ENCODE peak calls at places on chromosomes 5 and 9, in nine cellular contexts. X is esophagus squamous epithelium; O is Caco-2; D is pancreas; T is ovary; V is CD8-positive, alpha-beta memory T cell; F is H1; L is cardiac muscle cell; G is lower lobe of right lung. J is an unnamed sample. For H3K4me1 and H3K36me3, the result is how much of the 10 kb centered on the place peaks cover.

GRCh38 chr5:132102101-132102701 is 28.6 kb downstream of the CSF2 start:
- DNase-seq in T (no peak), X (no peak), O (no peak), D (no peak), G (no peak), L (peak), F (no peak), V (peak), J (no peak)

GRCh38 chr5:43038523-43038989 is 1.6 kb downstream of the ANXA2R start:
- DNase-seq in F (no peak), V (peak), T (no peak), L (no peak), D (no peak), O (no peak), X (no peak), G (no peak), J (no peak)

GRCh38 chr5:147876141-147876540 is 2.4 kb upstream of the SCGB3A2 start:
- DNase-seq in G (no peak), L (no peak), T (no peak), O (no peak), X (no peak), F (no peak), V (no peak), D (no peak), J (no peak)

GRCh38 chr9:19551124-19551929 is 142.5 kb downstream of the ACER2 start:
- DNase-seq in T (no peak), F (no peak), X (no peak), D (no peak), L (peak), G (no peak), V (no peak), O (no peak), J (no peak)

GRCh38 chr9:137604345-137605145 is 941 bp upstream of the ARRDC1 start:
- DNase-seq in X (no peak), V (peak), G (peak), T (no peak), F (no peak), D (no peak), L (peak), O (no peak), J (no peak)

GRCh38 chr9:136928591-136928990 is 15.9 kb downstream of the FBXW5 start:
- DNase-seq in G (no peak), T (no peak), F (no peak), X (no peak), V (no peak), D (no peak), L (no peak), O (no peak), J (no peak)

GRCh38 chr5:33223563-33224305 is 217.0 kb upstream of the TARS1 start:
- DNase-seq in O (no peak), G (no peak), D (no peak), T (no peak), X (no peak), F (no peak), L (no peak), V (no peak), J (no peak)

GRCh38 chr9:88730780-88731179 is 195.8 kb downstream of the NXNL2 start:
- DNase-seq in L (no peak), D (no peak), T (no peak), O (no peak), V (no peak), F (no peak), X (no peak), G (no peak), J (no peak)

GRCh38 chr9:116368680-116369079 is 215.1 kb downstream of the PAPPA start:
- DNase-seq in F (no peak), D (no peak), X (no peak), O (no peak), T (no peak), V (no peak), L (no peak), G (no peak), J (no peak)

GRCh38 chr9:5851445-5851844 is 18.5 kb upstream of the ERMP1 start:
- DNase-seq in D (no peak), T (no peak), L (no peak), V (no peak), X (no peak), F (no peak), O (no peak), G (no peak), J (no peak)

GRCh38 chr9:121636411-121636865 is 15.0 kb upstream of the DAB2IP start:
- DNase-seq in X (no peak), O (no peak), D (no peak), G (no peak), F (no peak), V (no peak), T (no peak), L (no peak), J (no peak)

GRCh38 chr9:135468866-135469521 is 10.6 kb upstream of the PPP1R26 start:
- DNase-seq in G (no peak), T (no peak), V (no peak), O (peak), F (no peak), D (peak), L (no peak), X (no peak), J (peak)

GRCh38 chr5:177416334-177416733 is 7.0 kb upstream of the F12 start:
- DNase-seq in O (no peak), V (no peak), F (no peak), L (no peak), G (peak), X (no peak), D (no peak), T (peak), J (no peak)

GRCh38 chr9:98575379-98576346 is 133.1 kb downstream of the GABBR2 start:
- DNase-seq in F (no peak), X (no peak), G (no peak), V (no peak), L (no peak), T (no peak), D (no peak), O (no peak), J (no peak)

GRCh38 chr5:67516959-67517358 is 320.4 kb upstream of the CD180 start:
- DNase-seq in X (no peak), O (no peak), F (no peak), D (no peak), T (no peak), G (no peak), L (peak), V (no peak), J (no peak)

GRCh38 chr5:121741156-121741555 is 110.5 kb upstream of the FTMT start:
- DNase-seq in T (no peak), F (no peak), G (no peak), O (no peak), L (no peak), V (no peak), X (no peak), D (no peak), J (no peak)

GRCh38 chr9:97109194-97109811 is 70.4 kb upstream of the CTSV start:
- DNase-seq in X (no peak), T (no peak), F (peak), V (no peak), O (peak), L (peak), D (no peak), G (no peak), J (peak)

GRCh38 chr5:147821791-147822190 is 9.7 kb downstream of the SPINK1 start:
- DNase-seq in O (no peak), L (no peak), T (no peak), D (no peak), V (no peak), F (no peak), G (no peak), X (no peak), J (no peak)

GRCh38 chr5:10498350-10498749 is 56.7 kb downstream of the ROPN1L start:
- DNase-seq in O (no peak), V (no peak), X (no peak), D (no peak), T (no peak), G (no peak), F (no peak), L (no peak), J (no peak)

GRCh38 chr9:104200456-104200994 is 106.4 kb downstream of the SMC2 start:
- DNase-seq in D (peak), L (no peak), G (no peak), V (no peak), X (no peak), F (no peak), T (no peak), O (no peak), J (no peak)

GRCh38 chr9:108270041-108270440 is 585.7 kb downstream of the ACTL7B start:
- DNase-seq in D (no peak), T (no peak), V (no peak), O (no peak), L (no peak), F (no peak), X (no peak), G (no peak), J (no peak)

GRCh38 chr5:9207820-9208418 is 338.0 kb downstream of the SEMA5A start:
- DNase-seq in X (no peak), V (no peak), O (no peak), L (peak), T (no peak), D (no peak), F (no peak), G (no peak), J (peak)

GRCh38 chr5:78731884-78732283 is 83.3 kb upstream of the LHFPL2 start:
- DNase-seq in D (no peak), G (no peak), V (no peak), F (no peak), O (no peak), T (no peak), L (no peak), X (no peak), J (no peak)

GRCh38 chr5:172777381-172778222 is 6.6 kb upstream of the DUSP1 start:
- DNase-seq in F (no peak), X (peak), G (peak), T (peak), V (peak), D (no peak), L (no peak), O (peak), J (peak)

GRCh38 chr5:132428147-132428482 is 58.6 kb downstream of the SLC22A5 start:
- DNase-seq in L (no peak), F (no peak), V (no peak), D (no peak), T (no peak), X (no peak), G (no peak), O (no peak), J (peak)

GRCh38 chr9:107683566-107683965 is 194.0 kb upstream of the KLF4 start:
- DNase-seq in L (no peak), O (no peak), V (no peak), D (no peak), X (no peak), F (no peak), T (no peak), G (no peak), J (no peak)

GRCh38 chr9:93196095-93197055 is 12.4 kb downstream of the WNK2 start:
- DNase-seq in T (no peak), G (peak), V (no peak), X (no peak), L (no peak), D (peak), O (no peak), F (no peak), J (no peak)
- H3K4me1 ChIP-seq in T (under half), G (under half), V (under half), X (under half), L (under half), D (under half), O (under half), F (under half), J (under half)

DNA sequence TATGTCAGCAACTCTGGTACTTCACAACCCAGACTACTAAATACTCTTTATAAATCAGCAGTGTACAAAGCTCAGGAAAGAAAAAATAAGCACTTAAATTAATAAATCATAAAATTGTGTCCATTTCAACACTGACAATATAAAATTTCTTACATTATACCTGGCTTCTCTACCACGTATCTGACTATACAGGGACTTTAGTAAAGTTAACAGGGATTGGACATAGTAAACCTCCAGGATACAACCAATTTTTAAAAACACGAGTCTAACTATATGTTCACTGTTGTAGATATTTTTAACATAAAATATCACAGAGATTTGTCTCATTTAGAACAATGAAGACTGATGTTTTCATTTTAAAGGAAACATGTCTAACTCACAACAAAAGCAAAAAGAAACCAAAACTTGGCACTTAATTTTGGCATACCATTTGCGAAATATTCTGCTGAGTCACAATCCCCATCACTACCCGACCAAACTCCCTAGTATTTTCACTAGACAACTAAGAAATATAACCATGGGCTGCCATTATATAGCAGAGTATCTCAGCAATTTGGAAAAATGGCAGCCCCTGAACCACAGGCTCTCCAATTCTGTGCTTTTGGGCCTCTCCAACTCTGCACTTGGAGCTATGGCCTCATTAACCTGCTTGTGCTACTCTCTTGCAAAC is 14.4 kb downstream of the FAM169A start:
- DNase-seq in G (no peak), O (no peak), X (no peak), T (no peak), L (no peak), D (no peak), V (no peak), F (no peak), J (no peak)
- H3K4me3 ChIP-seq in G (peak), O (no peak), X (peak), T (no peak), L (no peak), D (no peak), V (no peak), F (no peak), J (no peak)

DNA sequence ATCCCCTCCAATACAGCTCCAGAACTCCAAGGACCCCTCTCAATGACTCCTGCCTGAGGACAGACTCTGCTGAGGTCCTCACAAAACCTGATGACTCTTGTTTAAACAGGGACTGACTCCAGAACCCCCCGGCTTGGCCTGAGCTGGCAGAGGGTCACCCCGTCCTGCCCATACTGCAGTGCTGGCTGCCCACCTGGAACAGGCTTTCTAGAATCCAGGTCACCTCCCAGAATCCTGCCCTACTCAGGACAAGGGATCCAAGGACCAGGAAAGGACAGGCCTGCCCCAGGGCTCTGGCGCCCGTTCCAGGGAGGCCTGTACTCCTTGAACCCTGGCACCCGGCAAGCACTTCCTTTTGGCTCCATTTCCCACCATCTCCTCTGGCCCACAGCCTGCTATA is 22.2 kb downstream of the RALGDS start:
- DNase-seq in G (no peak), X (no peak), T (no peak), D (peak), L (no peak), V (no peak), O (no peak), F (no peak), J (no peak)
- H3K36me3 ChIP-seq in G (half or more), X (half or more), T (under half), D (under half), L (under half), V (half or more), O (under half), F (under half), J (half or more)

GRCh38 chr5:84290673-84291072 is 94.0 kb downstream of the EDIL3 start:
- DNase-seq in X (no peak), D (no peak), V (no peak), T (no peak), G (no peak), L (peak), O (no peak), F (no peak), J (no peak)
- H3K4me1 ChIP-seq in X (under half), D (under half), V (under half), T (under half), G (under half), L (under half), O (under half), F (under half), J (under half)

GRCh38 chr5:137531266-137531665 is 32.1 kb upstream of the SPOCK1 start:
- DNase-seq in V (no peak), G (no peak), O (no peak), X (no peak), T (no peak), D (no peak), F (no peak), L (no peak), J (no peak)
- H3K4me3 ChIP-seq in V (no peak), G (no peak), O (no peak), X (no peak), T (no peak), D (no peak), F (no peak), L (no peak), J (no peak)

GRCh38 chr5:569358-569867 is 42.7 kb upstream of the CEP72 start:
- DNase-seq in V (no peak), G (no peak), X (no peak), L (no peak), O (peak), T (no peak), F (no peak), D (peak), J (no peak)
- H3K36me3 ChIP-seq in V (under half), G (under half), X (under half), L (under half), O (under half), T (under half), F (under half), D (under half), J (under half)